ENCODE peak calls at places on chromosomes 3 and 15, in ten cellular contexts. One of them, this sample, is unnamed.

GRCh38 chr15:69265347-69265955 is 33.3 kb upstream of the PAQR5 start:
- DNase-seq in breast epithelium: no peak
- DNase-seq in IMR-90: peak; percentile 17
- DNase-seq in gastrocnemius medialis: no peak
- DNase-seq in H54: no peak
- DNase-seq in GM12891: no peak
- DNase-seq in endothelial cell of umbilical vein: peak; percentile 46
- DNase-seq in upper lobe of left lung: no peak
- DNase-seq in transverse colon: no peak
- DNase-seq in ovary: no peak
- DNase-seq in this sample: no peak

GRCh38 chr3:184381261-184382224 is 1.7 kb downstream of the CHRD start:
- DNase-seq in breast epithelium: no peak
- DNase-seq in IMR-90: no peak
- DNase-seq in gastrocnemius medialis: no peak
- DNase-seq in H54: no peak
- DNase-seq in GM12891: no peak
- DNase-seq in endothelial cell of umbilical vein: no peak
- DNase-seq in upper lobe of left lung: peak; percentile 84
- DNase-seq in transverse colon: no peak
- DNase-seq in ovary: no peak
- DNase-seq in this sample: peak; percentile 66

GRCh38 chr3:83002869-83003445 is 1241.5 kb upstream of the GBE1 start:
- DNase-seq in breast epithelium: no peak
- DNase-seq in IMR-90: no peak
- DNase-seq in gastrocnemius medialis: no peak
- DNase-seq in H54: no peak
- DNase-seq in GM12891: no peak
- DNase-seq in endothelial cell of umbilical vein: no peak
- DNase-seq in upper lobe of left lung: no peak
- DNase-seq in transverse colon: no peak
- DNase-seq in ovary: no peak
- DNase-seq in this sample: no peak

GRCh38 chr3:146513386-146514051 is 30.9 kb downstream of the PLSCR1 start:
- DNase-seq in breast epithelium: no peak
- DNase-seq in IMR-90: peak; percentile 16
- DNase-seq in gastrocnemius medialis: no peak
- DNase-seq in H54: no peak
- DNase-seq in GM12891: no peak
- DNase-seq in endothelial cell of umbilical vein: no peak
- DNase-seq in upper lobe of left lung: no peak
- DNase-seq in transverse colon: no peak
- DNase-seq in ovary: no peak
- DNase-seq in this sample: no peak

GRCh38 chr3:176088962-176089383 is 1108.3 kb downstream of the TBL1XR1 start:
- DNase-seq in breast epithelium: no peak
- DNase-seq in IMR-90: no peak
- DNase-seq in gastrocnemius medialis: no peak
- DNase-seq in H54: no peak
- DNase-seq in GM12891: no peak
- DNase-seq in endothelial cell of umbilical vein: no peak
- DNase-seq in upper lobe of left lung: no peak
- DNase-seq in transverse colon: no peak
- DNase-seq in ovary: no peak
- DNase-seq in this sample: no peak

GRCh38 chr3:156605686-156606605 is 51.0 kb upstream of the SSR3 start:
- DNase-seq in breast epithelium: no peak
- DNase-seq in IMR-90: peak; percentile 69
- DNase-seq in gastrocnemius medialis: peak; percentile 23
- DNase-seq in H54: peak; percentile 65
- DNase-seq in GM12891: no peak
- DNase-seq in endothelial cell of umbilical vein: peak; percentile 34
- DNase-seq in upper lobe of left lung: peak; percentile 89
- DNase-seq in transverse colon: peak; percentile 23
- DNase-seq in ovary: peak; percentile 31
- DNase-seq in this sample: no peak

GRCh38 chr3:65277788-65278187 is 590.0 kb upstream of the ADAMTS9 start:
- DNase-seq in breast epithelium: no peak
- DNase-seq in IMR-90: no peak
- DNase-seq in gastrocnemius medialis: no peak
- DNase-seq in H54: no peak
- DNase-seq in GM12891: no peak
- DNase-seq in endothelial cell of umbilical vein: no peak
- DNase-seq in upper lobe of left lung: no peak
- DNase-seq in transverse colon: no peak
- DNase-seq in ovary: no peak
- DNase-seq in this sample: no peak

GRCh38 chr3:195119461-195120198 is 151.3 kb downstream of the XXYLT1 start:
- DNase-seq in breast epithelium: no peak
- DNase-seq in IMR-90: peak; percentile 86
- DNase-seq in gastrocnemius medialis: no peak
- DNase-seq in H54: peak; percentile 93
- DNase-seq in GM12891: no peak
- DNase-seq in endothelial cell of umbilical vein: peak; percentile 96
- DNase-seq in upper lobe of left lung: no peak
- DNase-seq in transverse colon: no peak
- DNase-seq in ovary: no peak
- DNase-seq in this sample: no peak

GRCh38 chr15:86384191-86384590 is 304.5 kb downstream of the AGBL1 start:
- DNase-seq in breast epithelium: no peak
- DNase-seq in IMR-90: no peak
- DNase-seq in gastrocnemius medialis: no peak
- DNase-seq in H54: no peak
- DNase-seq in GM12891: no peak
- DNase-seq in endothelial cell of umbilical vein: no peak
- DNase-seq in upper lobe of left lung: no peak
- DNase-seq in transverse colon: no peak
- DNase-seq in ovary: no peak
- DNase-seq in this sample: no peak

GRCh38 chr3:48469046-48469915 is 22.7 kb downstream of the ATRIP start:
- DNase-seq in breast epithelium: no peak
- DNase-seq in IMR-90: no peak
- DNase-seq in gastrocnemius medialis: peak; percentile 17
- DNase-seq in H54: no peak
- DNase-seq in GM12891: no peak
- DNase-seq in endothelial cell of umbilical vein: no peak
- DNase-seq in upper lobe of left lung: peak; percentile 76
- DNase-seq in transverse colon: no peak
- DNase-seq in ovary: no peak
- DNase-seq in this sample: no peak
- TF ChIP-seq POLR2A in breast epithelium: no peak
- TF ChIP-seq POLR2A in IMR-90: no peak
- TF ChIP-seq POLR2A in gastrocnemius medialis: no peak
- TF ChIP-seq POLR2A in H54: peak; percentile 3
- TF ChIP-seq POLR2A in GM12891: no peak
- TF ChIP-seq POLR2A in endothelial cell of umbilical vein: no peak
- TF ChIP-seq POLR2A in upper lobe of left lung: no peak
- TF ChIP-seq POLR2A in transverse colon: no peak
- TF ChIP-seq POLR2A in ovary: no peak
- TF ChIP-seq POLR2A in this sample: no peak

GRCh38 chr15:30992073-30992363 is 590 bp upstream of the MTMR10 start:
- DNase-seq in breast epithelium: no peak
- DNase-seq in IMR-90: no peak
- DNase-seq in gastrocnemius medialis: no peak
- DNase-seq in H54: no peak
- DNase-seq in GM12891: no peak
- DNase-seq in endothelial cell of umbilical vein: no peak
- DNase-seq in upper lobe of left lung: no peak
- DNase-seq in transverse colon: no peak
- DNase-seq in ovary: no peak
- DNase-seq in this sample: peak; percentile 75

GRCh38 chr15:30990036-30990435 is 1.4 kb downstream of the MTMR10 start:
- DNase-seq in breast epithelium: no peak
- DNase-seq in IMR-90: no peak
- DNase-seq in gastrocnemius medialis: no peak
- DNase-seq in H54: no peak
- DNase-seq in GM12891: no peak
- DNase-seq in endothelial cell of umbilical vein: peak; percentile 23
- DNase-seq in upper lobe of left lung: no peak
- DNase-seq in transverse colon: no peak
- DNase-seq in ovary: no peak
- DNase-seq in this sample: no peak

GRCh38 chr15:30992465-30992864 is 1.0 kb upstream of the MTMR10 start:
- DNase-seq in breast epithelium: no peak
- DNase-seq in IMR-90: no peak
- DNase-seq in gastrocnemius medialis: peak; percentile 52
- DNase-seq in H54: no peak
- DNase-seq in GM12891: no peak
- DNase-seq in endothelial cell of umbilical vein: no peak
- DNase-seq in upper lobe of left lung: no peak
- DNase-seq in transverse colon: no peak
- DNase-seq in ovary: no peak
- DNase-seq in this sample: no peak

GRCh38 chr15:30990451-30991300 is 752 bp downstream of the MTMR10 start:
- DNase-seq in breast epithelium: no peak
- DNase-seq in IMR-90: peak; percentile 22
- DNase-seq in gastrocnemius medialis: peak; percentile 18
- DNase-seq in H54: no peak
- DNase-seq in GM12891: no peak
- DNase-seq in endothelial cell of umbilical vein: peak; percentile 28
- DNase-seq in upper lobe of left lung: no peak
- DNase-seq in transverse colon: peak; percentile 33
- DNase-seq in ovary: no peak
- DNase-seq in this sample: no peak

GRCh38 chr15:30991301-30992072 is at the start of gene MTMR10:
- DNase-seq in breast epithelium: peak; percentile 52
- DNase-seq in IMR-90: peak; percentile 73
- DNase-seq in gastrocnemius medialis: peak; percentile 76
- DNase-seq in H54: peak; percentile 82
- DNase-seq in GM12891: peak; percentile 84
- DNase-seq in endothelial cell of umbilical vein: peak; percentile 78
- DNase-seq in upper lobe of left lung: peak; percentile 97
- DNase-seq in transverse colon: peak; percentile 83
- DNase-seq in ovary: peak; percentile 64
- DNase-seq in this sample: peak; percentile 79
- TF ChIP-seq POLR2A in breast epithelium: peak; percentile 14
- TF ChIP-seq POLR2A in IMR-90: peak; percentile 87
- TF ChIP-seq POLR2A in gastrocnemius medialis: peak; percentile 96
- TF ChIP-seq POLR2A in H54: peak; percentile 84
- TF ChIP-seq POLR2A in GM12891: peak; percentile 46
- TF ChIP-seq POLR2A in endothelial cell of umbilical vein: peak; percentile 93
- TF ChIP-seq POLR2A in upper lobe of left lung: peak; percentile 95
- TF ChIP-seq POLR2A in transverse colon: peak; percentile 94
- TF ChIP-seq POLR2A in ovary: peak; percentile 65
- TF ChIP-seq POLR2A in this sample: peak; percentile 89

DNA sequence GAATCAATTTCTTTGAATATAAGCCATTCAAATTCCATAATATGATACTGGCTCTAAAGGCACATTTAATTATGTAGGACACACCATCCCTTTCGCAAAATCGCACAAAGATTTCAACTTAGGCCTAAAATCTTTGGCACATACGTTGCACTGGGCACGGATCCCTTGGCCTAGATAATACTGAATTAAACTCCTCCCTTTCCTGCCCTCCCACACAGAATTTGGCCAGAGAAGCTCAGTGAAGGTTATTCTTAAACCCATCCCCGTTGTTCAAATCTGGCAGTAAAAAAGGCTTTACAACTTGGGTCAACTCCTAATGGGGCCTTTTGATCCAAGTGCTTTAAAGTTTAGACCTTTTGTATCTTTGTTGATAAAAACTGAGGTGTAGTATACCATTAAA is 247.2 kb downstream of the PTPRG start:
- DNase-seq in breast epithelium: peak; percentile 24
- DNase-seq in IMR-90: no peak
- DNase-seq in gastrocnemius medialis: peak; percentile 30
- DNase-seq in H54: no peak
- DNase-seq in GM12891: no peak
- DNase-seq in endothelial cell of umbilical vein: no peak
- DNase-seq in upper lobe of left lung: no peak
- DNase-seq in transverse colon: no peak
- DNase-seq in ovary: peak; percentile 73
- DNase-seq in this sample: no peak
- TF ChIP-seq POLR2A in breast epithelium: no peak
- TF ChIP-seq POLR2A in IMR-90: no peak
- TF ChIP-seq POLR2A in gastrocnemius medialis: no peak
- TF ChIP-seq POLR2A in H54: no peak
- TF ChIP-seq POLR2A in GM12891: no peak
- TF ChIP-seq POLR2A in endothelial cell of umbilical vein: no peak
- TF ChIP-seq POLR2A in upper lobe of left lung: no peak
- TF ChIP-seq POLR2A in transverse colon: no peak
- TF ChIP-seq POLR2A in ovary: no peak
- TF ChIP-seq POLR2A in this sample: no peak

GRCh38 chr3:55271549-55271948 is 215.6 kb downstream of the WNT5A start:
- DNase-seq in breast epithelium: no peak
- DNase-seq in IMR-90: no peak
- DNase-seq in gastrocnemius medialis: no peak
- DNase-seq in H54: no peak
- DNase-seq in GM12891: no peak
- DNase-seq in endothelial cell of umbilical vein: no peak
- DNase-seq in upper lobe of left lung: no peak
- DNase-seq in transverse colon: no peak
- DNase-seq in ovary: no peak
- DNase-seq in this sample: no peak

GRCh38 chr3:55269096-55269495 is 218.0 kb downstream of the WNT5A start:
- DNase-seq in breast epithelium: no peak
- DNase-seq in IMR-90: no peak
- DNase-seq in gastrocnemius medialis: no peak
- DNase-seq in H54: no peak
- DNase-seq in GM12891: no peak
- DNase-seq in endothelial cell of umbilical vein: no peak
- DNase-seq in upper lobe of left lung: no peak
- DNase-seq in transverse colon: no peak
- DNase-seq in ovary: no peak
- DNase-seq in this sample: no peak

GRCh38 chr3:55270976-55271375 is 216.1 kb downstream of the WNT5A start:
- DNase-seq in breast epithelium: no peak
- DNase-seq in IMR-90: peak; percentile 79
- DNase-seq in gastrocnemius medialis: no peak
- DNase-seq in H54: no peak
- DNase-seq in GM12891: no peak
- DNase-seq in endothelial cell of umbilical vein: no peak
- DNase-seq in upper lobe of left lung: no peak
- DNase-seq in transverse colon: no peak
- DNase-seq in ovary: no peak
- DNase-seq in this sample: no peak

GRCh38 chr3:55269636-55270035 is 217.5 kb downstream of the WNT5A start:
- DNase-seq in breast epithelium: no peak
- DNase-seq in IMR-90: no peak
- DNase-seq in gastrocnemius medialis: no peak
- DNase-seq in H54: no peak
- DNase-seq in GM12891: no peak
- DNase-seq in endothelial cell of umbilical vein: no peak
- DNase-seq in upper lobe of left lung: no peak
- DNase-seq in transverse colon: no peak
- DNase-seq in ovary: no peak
- DNase-seq in this sample: no peak

DNA sequence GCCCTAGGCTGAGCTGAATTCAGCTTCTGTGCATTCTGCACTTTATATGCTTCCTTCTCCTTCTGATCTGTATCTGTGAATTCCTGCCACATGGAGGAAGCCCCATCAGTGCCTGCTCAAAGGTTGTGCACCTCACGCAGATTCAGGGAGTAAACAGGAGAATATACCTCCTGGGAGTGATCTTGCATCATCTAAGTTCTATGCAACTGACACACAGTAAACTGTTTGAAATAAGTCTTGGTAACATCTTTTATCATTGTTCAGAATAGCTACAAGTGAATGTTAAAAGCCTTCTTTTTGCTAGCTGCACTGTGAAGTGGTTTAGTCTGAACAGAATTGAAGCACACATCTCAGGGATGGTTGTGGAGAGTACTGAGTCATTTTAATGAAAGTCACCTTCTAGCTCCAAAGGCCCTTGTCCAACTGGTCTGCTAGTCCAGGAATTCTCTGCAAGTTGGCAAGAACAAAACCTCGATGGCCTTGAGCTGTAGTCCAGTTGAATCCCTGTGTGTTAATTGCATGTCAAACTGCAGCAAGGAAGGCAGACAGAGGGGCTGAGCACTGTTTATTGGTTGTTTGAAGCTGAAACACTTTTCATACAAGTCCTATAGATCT is 215.0 kb downstream of the WNT5A start:
- DNase-seq in breast epithelium: no peak
- DNase-seq in IMR-90: peak; percentile 34
- DNase-seq in gastrocnemius medialis: no peak
- DNase-seq in H54: no peak
- DNase-seq in GM12891: no peak
- DNase-seq in endothelial cell of umbilical vein: no peak
- DNase-seq in upper lobe of left lung: no peak
- DNase-seq in transverse colon: no peak
- DNase-seq in ovary: peak; percentile 16
- DNase-seq in this sample: no peak
- TF ChIP-seq POLR2A in breast epithelium: no peak
- TF ChIP-seq POLR2A in IMR-90: no peak
- TF ChIP-seq POLR2A in gastrocnemius medialis: no peak
- TF ChIP-seq POLR2A in H54: no peak
- TF ChIP-seq POLR2A in GM12891: no peak
- TF ChIP-seq POLR2A in endothelial cell of umbilical vein: no peak
- TF ChIP-seq POLR2A in upper lobe of left lung: no peak
- TF ChIP-seq POLR2A in transverse colon: no peak
- TF ChIP-seq POLR2A in ovary: no peak
- TF ChIP-seq POLR2A in this sample: no peak

This sample was measured in suprapubic skin.